ENCODE peak calls at places on chromosomes 11 and 22, in six cellular contexts. F is transverse colon, K is upper lobe of right lung, Q is adrenal gland, G is breast epithelium, B is small intestine. W is an unnamed sample. For H3K36me3, the result is how much of the 10 kb centered on the place peaks cover.

GRCh38 chr11:114169321-114169749 is 109.8 kb downstream of the ZBTB16 start:
- DNase-seq in F (no peak), K (no peak), Q (no peak), G (no peak), B (no peak), W (no peak)

GRCh38 chr11:119473901-119474681 is 51.1 kb upstream of the THY1 start:
- DNase-seq in F (no peak), K (no peak), Q (no peak), G (peak), B (no peak), W (no peak)

GRCh38 chr22:45602824-45603301 is 68.8 kb upstream of the ATXN10 start:
- DNase-seq in F (no peak), K (no peak), Q (no peak), G (no peak), B (no peak), W (no peak)

GRCh38 chr11:65651589-65652510 is 10.9 kb downstream of the RELA start:
- DNase-seq in F (peak), K (peak), Q (peak), G (peak), B (peak), W (no peak)

GRCh38 chr11:19931141-19931767 is 218.6 kb downstream of the NAV2 start:
- DNase-seq in F (no peak), K (no peak), Q (no peak), G (no peak), B (no peak), W (no peak)

GRCh38 chr11:125300791-125301218 is 136.3 kb downstream of the PKNOX2 start:
- DNase-seq in F (no peak), K (no peak), Q (no peak), G (no peak), B (no peak), W (no peak)

GRCh38 chr11:132718711-132719641 is 813.3 kb downstream of the OPCML start:
- DNase-seq in F (peak), K (no peak), Q (no peak), G (no peak), B (peak), W (peak)

GRCh38 chr11:9489366-9489765 is 28.6 kb downstream of the ZNF143 start:
- DNase-seq in F (no peak), K (no peak), Q (no peak), G (no peak), B (no peak), W (no peak)

GRCh38 chr22:33919591-33920501 is at the start of gene LARGE1:
- DNase-seq in F (peak), K (peak), Q (peak), G (peak), B (peak), W (no peak)

GRCh38 chr22:46984751-46985506 is 222.5 kb downstream of the TBC1D22A start:
- DNase-seq in F (no peak), K (no peak), Q (no peak), G (peak), B (peak), W (no peak)

GRCh38 chr11:69293087-69293486 is 868 bp upstream of the MYEOV start:
- DNase-seq in F (no peak), K (peak), Q (no peak), G (no peak), B (no peak), W (no peak)

GRCh38 chr11:134069996-134070845 is 1.3 kb downstream of the JAM3 start:
- DNase-seq in F (no peak), K (no peak), Q (no peak), G (no peak), B (no peak), W (no peak)

GRCh38 chr22:30210235-30210831 is 36.2 kb downstream of the LIF start:
- DNase-seq in F (no peak), K (peak), Q (no peak), G (peak), B (no peak), W (no peak)

GRCh38 chr22:24157783-24158170 is 23.5 kb upstream of the SUSD2 start:
- DNase-seq in F (no peak), K (no peak), Q (no peak), G (no peak), B (no peak), W (no peak)

GRCh38 chr22:21003782-21004181 is 1.9 kb upstream of the THAP7 start:
- DNase-seq in F (peak), K (no peak), Q (no peak), G (no peak), B (peak), W (no peak)

GRCh38 chr22:39520874-39521857 is 804 bp downstream of the ATF4 start:
- DNase-seq in F (peak), K (peak), Q (peak), G (peak), B (peak), W (peak)

GRCh38 chr11:33257897-33258630 is 883 bp downstream of the HIPK3 start:
- DNase-seq in F (peak), K (peak), Q (peak), G (peak), B (peak), W (peak)

GRCh38 chr11:117931971-117932370 is 2.8 kb upstream of the TMPRSS13 start:
- DNase-seq in F (peak), K (no peak), Q (no peak), G (no peak), B (no peak), W (peak)

GRCh38 chr11:69702769-69703510 is 882 bp downstream of the FGF19 start:
- DNase-seq in F (no peak), K (no peak), Q (no peak), G (no peak), B (no peak), W (no peak)

GRCh38 chr22:39290724-39291161 is 28.7 kb downstream of the RPL3 start:
- DNase-seq in F (no peak), K (no peak), Q (no peak), G (peak), B (no peak), W (no peak)

GRCh38 chr11:111344032-111344431 is 35.0 kb downstream of the POU2AF1 start:
- DNase-seq in F (peak), K (no peak), Q (no peak), G (no peak), B (no peak), W (no peak)

GRCh38 chr11:126282742-126283591 is at the start of gene TIRAP:
- DNase-seq in F (peak), K (peak), Q (peak), G (peak), B (peak), W (peak)

GRCh38 chr11:72354356-72355115 is 79.8 kb downstream of the CLPB start:
- DNase-seq in F (no peak), K (no peak), Q (no peak), G (no peak), B (no peak), W (no peak)

GRCh38 chr11:108852701-108853100 is 187.8 kb downstream of the DDX10 start:
- DNase-seq in F (no peak), K (no peak), Q (no peak), G (no peak), B (no peak), W (no peak)

GRCh38 chr11:65414776-65415498 is 7.7 kb upstream of the NEAT1 start:
- DNase-seq in F (peak), K (peak), Q (no peak), G (no peak), B (no peak), W (no peak)

GRCh38 chr11:60703374-60703773 is 4.0 kb downstream of the MS4A8 start:
- DNase-seq in F (no peak), K (no peak), Q (no peak), G (no peak), B (no peak), W (no peak)

GRCh38 chr11:2674681-2675131 is 25.1 kb downstream of the KCNQ1OT1 start:
- DNase-seq in F (no peak), K (no peak), Q (peak), G (peak), B (no peak), W (no peak)

GRCh38 chr22:46710842-46711241 is 27.2 kb downstream of the CERK start:
- DNase-seq in F (no peak), K (no peak), Q (no peak), G (no peak), B (no peak), W (no peak)

GRCh38 chr11:114064216-114064615 is 4.7 kb downstream of the ZBTB16 start:
- DNase-seq in F (no peak), K (no peak), Q (no peak), G (no peak), B (no peak), W (no peak)

GRCh38 chr11:64534391-64534801 is 56.6 kb upstream of the SLC22A12 start:
- DNase-seq in F (no peak), K (no peak), Q (no peak), G (no peak), B (no peak), W (no peak)

GRCh38 chr11:87215236-87215635 is 177.5 kb downstream of the TMEM135 start:
- DNase-seq in F (no peak), K (no peak), Q (no peak), G (no peak), B (no peak), W (no peak)

GRCh38 chr11:94060401-94060800 is 39.2 kb downstream of the HEPHL1 start:
- DNase-seq in F (no peak), K (no peak), Q (no peak), G (no peak), B (peak), W (no peak)

GRCh38 chr11:121762820-121763219 is 310.1 kb upstream of the SORL1-AS1 start:
- DNase-seq in F (no peak), K (no peak), Q (no peak), G (no peak), B (no peak), W (no peak)

GRCh38 chr11:7165911-7166310 is 77.1 kb downstream of the RBMXL2 start:
- DNase-seq in F (no peak), K (no peak), Q (no peak), G (no peak), B (no peak), W (no peak)

GRCh38 chr11:70761094-70761905 is 363.0 kb downstream of the CTTN start:
- DNase-seq in F (no peak), K (peak), Q (no peak), G (no peak), B (no peak), W (no peak)

GRCh38 chr11:67437082-67437821 is at the start of gene PTPRCAP:
- DNase-seq in F (peak), K (no peak), Q (no peak), G (no peak), B (peak), W (peak)

GRCh38 chr11:12397953-12398352 is 20.6 kb downstream of the PARVA start:
- DNase-seq in F (peak), K (no peak), Q (no peak), G (no peak), B (no peak), W (no peak)

GRCh38 chr22:29154364-29155048 is 51.2 kb upstream of the EMID1 start:
- DNase-seq in F (peak), K (peak), Q (peak), G (peak), B (peak), W (peak)
- H3K4me3 ChIP-seq in F (peak), K (no peak), Q (peak), G (no peak), B (no peak), W (no peak)

DNA sequence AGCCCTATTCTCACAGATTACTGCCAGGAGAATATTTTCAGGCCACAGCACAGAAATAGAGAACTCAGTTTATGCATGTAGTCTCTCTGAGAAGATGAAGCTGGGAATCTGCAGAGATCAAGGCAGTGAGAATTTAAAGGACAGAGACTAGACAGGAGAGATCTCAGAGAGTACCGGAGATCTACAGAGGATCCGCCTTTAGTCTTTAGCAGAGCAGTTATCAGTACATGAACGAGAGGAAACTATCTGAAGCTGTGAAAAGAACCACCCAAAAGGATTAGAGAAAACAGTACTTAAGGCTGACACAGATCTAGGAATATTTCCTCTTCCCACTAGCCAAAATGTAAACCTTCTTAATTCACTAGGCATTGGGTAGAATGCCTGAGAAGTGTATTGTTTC is 101.4 kb downstream of the DLG2 start:
- DNase-seq in F (no peak), K (no peak), Q (no peak), G (no peak), B (no peak), W (no peak)
- H3K36me3 ChIP-seq in F (under half), K (under half), Q (under half), G (under half), B (under half), W (under half)

GRCh38 chr22:18029686-18030267 is 5.4 kb upstream of the MICAL3 start:
- DNase-seq in F (no peak), K (no peak), Q (no peak), G (no peak), B (no peak), W (no peak)

GRCh38 chr22:18032455-18033101 is 8.2 kb upstream of the MICAL3 start:
- DNase-seq in F (no peak), K (no peak), Q (no peak), G (no peak), B (peak), W (no peak)

GRCh38 chr22:18024956-18025720 is 777 bp upstream of the MICAL3 start:
- DNase-seq in F (no peak), K (no peak), Q (no peak), G (no peak), B (no peak), W (no peak)

GRCh38 chr22:18031670-18032454 is 7.5 kb upstream of the MICAL3 start:
- DNase-seq in F (no peak), K (no peak), Q (no peak), G (peak), B (no peak), W (no peak)

DNA sequence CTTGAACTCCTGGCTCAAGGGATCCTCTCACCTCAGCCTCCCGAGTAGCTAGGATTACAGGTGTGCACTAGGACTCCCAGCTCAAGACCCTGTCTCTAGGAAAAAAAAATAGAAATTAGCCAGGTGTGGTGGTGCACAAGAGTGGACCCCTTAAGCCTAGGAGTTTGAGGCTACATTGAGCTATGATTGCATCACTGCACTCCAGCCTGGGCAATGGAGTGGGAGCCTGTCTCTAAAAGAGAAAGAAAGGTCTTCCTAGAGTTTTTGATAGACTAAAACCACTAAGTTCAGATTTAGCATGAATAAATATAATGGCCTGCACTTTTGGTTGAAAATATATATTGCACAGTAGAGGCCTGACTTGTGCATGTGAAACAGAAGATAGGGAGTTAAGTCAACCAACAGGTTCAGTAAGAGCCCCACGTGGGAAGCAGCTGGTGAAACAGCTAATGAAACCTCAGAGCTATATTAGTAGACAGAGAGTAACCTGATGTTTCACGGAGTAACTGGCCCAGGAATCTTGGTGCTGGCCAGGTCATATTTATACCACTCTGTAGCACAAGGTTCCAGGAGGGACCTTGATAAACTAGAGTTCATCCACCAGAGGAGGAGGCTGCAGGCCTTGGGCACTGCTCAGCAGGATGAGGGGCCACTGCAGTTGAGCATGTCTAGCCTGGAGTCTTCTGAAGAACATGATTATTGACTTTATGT is 4.6 kb upstream of the MICAL3 start:
- DNase-seq in F (peak), K (no peak), Q (no peak), G (no peak), B (no peak), W (no peak)
- H3K4me3 ChIP-seq in F (no peak), K (no peak), Q (no peak), G (no peak), B (no peak), W (no peak)

DNA sequence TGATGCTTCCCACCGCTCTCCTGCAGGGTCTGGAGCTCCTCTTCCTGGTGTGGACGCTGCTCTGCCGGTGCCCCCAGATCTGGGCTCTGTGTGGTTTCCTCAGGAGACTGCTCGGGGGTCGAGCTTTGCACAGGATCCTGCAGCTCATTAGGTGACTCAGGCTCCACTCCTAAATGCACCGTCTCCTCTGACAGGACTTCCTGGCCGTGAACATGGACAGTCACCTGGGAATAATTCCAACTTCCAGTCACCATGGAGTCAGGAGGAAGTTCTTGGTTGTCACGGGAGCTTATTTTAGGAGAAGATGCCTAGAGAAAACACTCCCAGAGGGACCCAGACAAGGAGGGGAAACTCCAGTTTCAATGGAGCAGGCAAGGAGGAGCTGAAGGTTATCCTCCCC is 11.9 kb downstream of the ZNF202 start:
- DNase-seq in F (no peak), K (no peak), Q (no peak), G (no peak), B (no peak), W (no peak)
- H3K36me3 ChIP-seq in F (half or more), K (half or more), Q (under half), G (under half), B (under half), W (half or more)

GRCh38 chr11:13461291-13461690 is 1.7 kb downstream of the BTBD10 start:
- DNase-seq in F (no peak), K (no peak), Q (no peak), G (no peak), B (no peak), W (no peak)
- H3K4me3 ChIP-seq in F (no peak), K (no peak), Q (no peak), G (no peak), B (no peak), W (no peak)

DNA sequence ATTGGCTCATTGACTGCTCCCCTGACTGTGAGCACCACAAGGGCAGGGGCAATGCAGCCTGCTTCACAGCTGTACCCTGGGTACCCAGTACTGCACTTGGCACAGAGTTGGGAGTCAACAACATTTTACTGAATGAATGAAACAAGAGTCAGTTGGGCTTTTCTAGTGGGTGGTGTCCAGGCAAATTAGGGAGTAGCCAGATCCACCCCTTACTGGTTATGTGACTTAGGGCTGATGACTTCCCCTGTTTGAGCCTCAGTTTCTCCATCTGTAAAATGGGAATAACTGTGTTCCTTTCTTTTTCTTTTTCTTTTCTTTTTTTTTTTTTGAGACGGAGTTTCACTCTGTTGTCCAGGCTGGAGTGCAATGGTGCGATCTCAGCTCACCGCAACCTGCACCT is 23.1 kb downstream of the MIAT start:
- DNase-seq in F (no peak), K (no peak), Q (no peak), G (no peak), B (no peak), W (no peak)
- H3K36me3 ChIP-seq in F (under half), K (under half), Q (under half), G (under half), B (under half), W (under half)